ENCODE peak calls at places on chromosomes 4 and X, in eight cellular contexts. N is bronchial epithelial cell, D is astrocyte, U is omental fat pad, Z is adrenal gland, B is dorsolateral prefrontal cortex, O is WTC11, K is lower leg skin. J is an unnamed sample.

GRCh38 chr4:30443289-30443688 is 276.9 kb upstream of the PCDH7 start:
- DNase-seq in Z (no peak), N (no peak), K (no peak), B (no peak), O (peak), U (no peak), D (no peak), J (no peak)

GRCh38 chr4:38185406-38185805 is 225.2 kb downstream of the PTTG2 start:
- DNase-seq in O (no peak), D (no peak), U (no peak), K (no peak), N (no peak), B (no peak), Z (no peak), J (no peak)

GRCh38 chr4:154014401-154015105 is 225.7 kb upstream of the SFRP2 start:
- DNase-seq in N (no peak), B (no peak), U (no peak), D (no peak), Z (no peak), O (no peak), K (no peak), J (no peak)

GRCh38 chr4:12137556-12137955 is 708.9 kb upstream of the HS3ST1 start:
- DNase-seq in U (no peak), Z (no peak), B (no peak), N (no peak), K (no peak), O (no peak), D (no peak), J (no peak)

GRCh38 chr4:172776203-172776896 is 392.3 kb upstream of the GALNT7 start:
- DNase-seq in D (no peak), N (no peak), O (no peak), B (no peak), Z (no peak), K (no peak), U (no peak), J (no peak)

GRCh38 chr4:128471576-128471975 is 184.0 kb upstream of the PGRMC2 start:
- DNase-seq in O (no peak), K (no peak), U (no peak), B (no peak), N (no peak), D (no peak), Z (no peak), J (no peak)

GRCh38 chr4:102586644-102587021 is 85.5 kb downstream of the NFKB1 start:
- DNase-seq in N (no peak), K (no peak), O (no peak), Z (no peak), D (no peak), B (no peak), U (no peak), J (no peak)

GRCh38 chrX:130301405-130301804 is 32.7 kb upstream of the ZNF280C start:
- DNase-seq in D (no peak), K (no peak), U (no peak), O (no peak), N (no peak), Z (no peak), B (no peak), J (no peak)

GRCh38 chr4:44760142-44760898 is 34.0 kb upstream of the GNPDA2 start:
- DNase-seq in O (no peak), B (no peak), K (no peak), Z (no peak), N (peak), D (peak), U (no peak), J (no peak)

GRCh38 chrX:73943900-73944581 is 359.9 kb upstream of the ZCCHC13 start:
- DNase-seq in D (peak), K (peak), N (peak), Z (peak), U (peak), B (peak), O (peak), J (peak)

GRCh38 chr4:5824635-5825034 is 68.3 kb downstream of the CRMP1 start:
- DNase-seq in U (no peak), Z (no peak), D (no peak), N (peak), K (no peak), B (no peak), O (peak), J (peak)

GRCh38 chr4:185082549-185082948 is 60.5 kb upstream of the SLC25A4 start:
- DNase-seq in B (no peak), O (no peak), U (no peak), Z (no peak), K (no peak), N (peak), D (no peak), J (no peak)

GRCh38 chrX:8304668-8305067 is 133.6 kb upstream of the VCX2 start:
- DNase-seq in O (no peak), N (peak), B (no peak), K (no peak), Z (no peak), D (peak), U (no peak), J (no peak)

GRCh38 chr4:137125011-137125410 is 407.3 kb downstream of the PCDH18 start:
- DNase-seq in N (no peak), Z (no peak), B (no peak), O (no peak), D (peak), K (peak), U (no peak), J (no peak)

GRCh38 chr4:185925910-185926360 is 113.9 kb upstream of the SORBS2 start:
- DNase-seq in D (no peak), U (no peak), K (no peak), Z (no peak), N (no peak), B (no peak), O (no peak), J (no peak)

GRCh38 chr4:11194431-11194830 is 234.3 kb downstream of the HS3ST1 start:
- DNase-seq in D (peak), K (no peak), Z (no peak), U (no peak), O (no peak), N (no peak), B (no peak), J (no peak)

GRCh38 chr4:7238300-7238960 is 46.1 kb downstream of the SORCS2 start:
- DNase-seq in B (no peak), N (no peak), K (no peak), Z (no peak), U (no peak), D (no peak), O (peak), J (peak)

GRCh38 chrX:153763989-153764755 is at the start of gene PLXNB3:
- DNase-seq in U (peak), Z (peak), B (peak), N (peak), D (peak), O (peak), K (peak), J (peak)

GRCh38 chr4:155489261-155489660 is 112.5 kb upstream of the MAP9 start:
- DNase-seq in B (no peak), D (no peak), K (no peak), N (no peak), Z (no peak), O (no peak), U (no peak), J (no peak)

GRCh38 chrX:100979881-100980607 is 10.5 kb downstream of the ARL13A start:
- DNase-seq in O (no peak), N (peak), Z (no peak), K (no peak), U (no peak), B (no peak), D (no peak), J (no peak)

GRCh38 chrX:24902808-24903207 is 113.0 kb downstream of the ARX start:
- DNase-seq in D (peak), N (peak), B (no peak), Z (no peak), U (no peak), O (no peak), K (no peak), J (no peak)

GRCh38 chrX:148609766-148610698 is 109.6 kb downstream of the AFF2 start:
- DNase-seq in K (no peak), Z (no peak), B (no peak), U (no peak), D (no peak), N (peak), O (peak), J (no peak)

GRCh38 chr4:67020079-67020807 is 525.1 kb downstream of the CENPC start:
- DNase-seq in D (peak), O (no peak), B (no peak), U (no peak), K (no peak), N (no peak), Z (no peak), J (no peak)

GRCh38 chr4:103012085-103012484 is 7.4 kb downstream of the SLC9B1 start:
- DNase-seq in K (no peak), U (no peak), B (no peak), O (no peak), D (peak), Z (no peak), N (peak), J (no peak)

DNA sequence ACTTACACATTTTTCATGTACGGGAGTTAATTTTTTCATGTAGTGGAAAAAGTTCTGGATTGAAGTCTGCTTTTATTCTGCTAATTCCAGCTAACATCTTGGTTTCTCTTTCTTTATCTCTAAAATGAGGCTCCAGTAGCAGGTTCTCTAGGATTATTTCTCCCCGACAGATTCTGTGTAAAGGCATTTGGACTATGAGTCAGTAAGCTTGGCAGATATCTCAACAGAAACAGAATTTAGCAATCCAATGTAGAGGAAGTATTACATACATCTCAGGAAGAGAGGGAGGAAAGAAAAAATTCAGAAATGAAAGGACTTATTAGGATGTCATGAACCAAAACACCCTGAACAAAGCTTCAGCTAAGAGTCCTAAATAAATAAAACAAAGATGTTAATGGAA is 1682.3 kb upstream of the TENM3 start:
- DNase-seq in B (no peak), O (no peak), D (peak), N (peak), K (no peak), Z (no peak), U (no peak), J (no peak)
- TF ChIP-seq CTCF in B (no peak), O (no peak), D (no peak), N (no peak), K (no peak), Z (no peak), U (no peak), J (no peak)

GRCh38 chr4:73446336-73446938 is 10.4 kb downstream of the AFP start:
- DNase-seq in B (no peak), D (peak), Z (peak), U (no peak), K (no peak), O (no peak), N (peak), J (no peak)

GRCh38 chr4:73442275-73442674 is 6.3 kb downstream of the AFP start:
- DNase-seq in B (no peak), U (no peak), D (no peak), O (no peak), N (peak), K (no peak), Z (no peak), J (no peak)

GRCh38 chr4:73440653-73441052 is 4.6 kb downstream of the AFP start:
- DNase-seq in D (no peak), N (no peak), Z (no peak), K (no peak), U (no peak), B (no peak), O (no peak), J (no peak)

GRCh38 chr4:73445383-73446335 is 9.6 kb downstream of the AFP start:
- DNase-seq in B (peak), O (no peak), K (no peak), U (no peak), Z (no peak), D (no peak), N (no peak), J (no peak)

DNA sequence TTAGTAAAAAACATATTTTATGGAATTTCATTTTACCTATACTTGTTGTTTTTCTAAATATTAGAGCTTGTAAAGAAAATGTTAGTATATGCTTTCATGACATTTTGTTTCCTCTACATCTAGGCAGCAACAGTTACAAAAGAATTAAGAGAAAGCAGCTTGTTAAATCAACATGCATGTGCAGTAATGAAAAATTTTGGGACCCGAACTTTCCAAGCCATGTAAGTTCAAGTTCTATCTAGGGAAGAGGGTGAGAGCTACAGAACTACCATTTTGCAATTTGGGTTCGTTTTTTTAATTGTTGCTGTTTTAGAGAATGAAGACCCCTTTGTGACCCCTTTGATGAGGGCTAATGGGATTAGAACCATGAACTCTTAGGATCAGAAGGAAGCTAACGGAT is 7.2 kb downstream of the AFP start:
- DNase-seq in N (no peak), Z (no peak), O (no peak), U (no peak), B (no peak), D (no peak), K (no peak), J (no peak)
- TF ChIP-seq CTCF in N (no peak), Z (no peak), O (no peak), U (no peak), B (no peak), D (no peak), K (no peak), J (no peak)

DNA sequence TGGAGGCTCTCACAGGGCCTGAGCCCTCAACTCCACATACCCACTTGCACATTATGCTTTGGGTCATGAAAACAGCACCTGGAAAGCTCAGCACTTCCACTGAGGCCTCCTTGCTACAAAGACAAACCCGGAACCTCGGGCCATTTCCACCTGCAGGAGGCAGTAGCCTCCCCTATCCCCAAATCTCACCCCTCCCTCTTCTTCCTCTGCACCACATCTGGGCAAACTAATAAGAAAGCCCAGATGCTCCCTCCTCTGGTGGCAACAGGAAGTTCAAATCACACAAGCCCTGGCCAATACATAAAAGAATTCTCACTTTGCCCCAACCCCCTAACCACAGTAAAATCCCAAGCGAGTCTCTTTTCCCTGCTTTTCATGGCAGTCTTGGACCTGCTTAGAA is 136.4 kb downstream of the MAPK10 start:
- DNase-seq in O (peak), D (peak), K (no peak), N (peak), B (no peak), U (no peak), Z (no peak), J (no peak)
- TF ChIP-seq CTCF in O (peak), D (peak), K (no peak), N (peak), B (no peak), U (no peak), Z (peak), J (peak)

DNA sequence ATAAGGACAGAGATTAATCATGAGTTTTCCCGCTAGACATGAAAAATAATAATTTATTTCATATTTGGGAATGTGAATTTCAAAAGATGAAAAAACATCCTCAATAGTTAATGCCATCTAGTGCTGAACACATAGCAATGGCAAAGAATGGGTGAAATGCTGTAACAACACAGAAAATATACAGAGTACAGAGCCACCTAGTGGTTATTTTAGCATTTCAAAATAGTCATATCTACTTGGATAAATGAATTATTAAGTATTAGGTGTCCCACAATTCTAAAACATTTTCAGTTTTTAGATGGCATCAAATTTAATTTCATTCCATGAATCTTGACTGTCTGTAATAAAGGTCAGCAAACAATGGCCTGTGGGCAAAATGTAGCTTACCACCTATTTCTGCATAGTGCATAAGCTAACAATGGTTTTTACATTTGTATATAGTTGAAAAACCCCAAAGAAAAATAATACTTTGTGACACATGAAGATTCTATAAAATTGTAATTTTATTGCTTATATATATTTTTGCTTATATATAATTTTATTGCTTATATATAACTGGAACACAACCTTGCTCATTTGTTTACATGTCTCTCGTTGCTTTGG is 99.3 kb upstream of the FAM47C start:
- DNase-seq in N (peak), D (peak), U (no peak), O (no peak), Z (no peak), K (no peak), B (no peak), J (no peak)
- TF ChIP-seq CTCF in N (peak), D (peak), U (no peak), O (peak), Z (peak), K (no peak), B (peak), J (peak)